ENCODE peak calls at places on chromosomes 3 and 15, in six cellular contexts. K, B, S, R, A and X are unnamed samples. For H3K4me1, the result is how much of the 10 kb centered on the place peaks cover.

GRCh38 chr3:48367201-48367600 is 4.8 kb upstream of the FBXW12 start:
- DNase-seq in K (no peak), B (no peak), S (peak), R (no peak), A (no peak), X (no peak)

GRCh38 chr3:119786409-119786808 is 4.5 kb downstream of the NR1I2 start:
- DNase-seq in K (no peak), B (no peak), S (no peak), R (no peak), A (no peak), X (no peak)

GRCh38 chr15:72206677-72207000 is 9.1 kb upstream of the GRAMD2A start:
- DNase-seq in K (no peak), B (no peak), S (no peak), R (no peak), A (no peak), X (no peak)

GRCh38 chr3:125137432-125138033 is 75.0 kb downstream of the SLC12A8 start:
- DNase-seq in K (peak), B (no peak), S (no peak), R (peak), A (peak), X (peak)

GRCh38 chr3:10753964-10754363 is 62.1 kb upstream of the SLC6A11 start:
- DNase-seq in K (peak), B (peak), S (no peak), R (peak), A (no peak), X (no peak)

GRCh38 chr3:137217733-137218132 is 259.9 kb downstream of the IL20RB start:
- DNase-seq in K (no peak), B (no peak), S (no peak), R (no peak), A (no peak), X (no peak)

GRCh38 chr15:75659141-75659771 is 11.5 kb downstream of the SNX33 start:
- DNase-seq in K (no peak), B (no peak), S (no peak), R (peak), A (no peak), X (no peak)

GRCh38 chr15:73800662-73801345 is 47.7 kb upstream of the INSYN1 start:
- DNase-seq in K (peak), B (peak), S (no peak), R (peak), A (peak), X (peak)

GRCh38 chr3:136787226-136787793 is 31.6 kb upstream of the SLC35G2 start:
- DNase-seq in K (peak), B (no peak), S (peak), R (no peak), A (no peak), X (no peak)

GRCh38 chr3:9649791-9650521 is 651 bp downstream of the MTMR14 start:
- DNase-seq in K (peak), B (no peak), S (no peak), R (no peak), A (no peak), X (no peak)

GRCh38 chr3:133448478-133449122 is 48.7 kb downstream of the BFSP2 start:
- DNase-seq in K (no peak), B (no peak), S (no peak), R (no peak), A (no peak), X (no peak)

GRCh38 chr3:197297476-197298340 is 704 bp downstream of the DLG1 start:
- DNase-seq in K (peak), B (peak), S (peak), R (peak), A (peak), X (peak)

GRCh38 chr15:70437882-70438331 is 325.5 kb downstream of the UACA start:
- DNase-seq in K (peak), B (no peak), S (no peak), R (no peak), A (no peak), X (no peak)

GRCh38 chr15:70439880-70440279 is 323.5 kb downstream of the UACA start:
- DNase-seq in K (no peak), B (no peak), S (no peak), R (no peak), A (no peak), X (no peak)

GRCh38 chr15:70439304-70439877 is 324.0 kb downstream of the UACA start:
- DNase-seq in K (no peak), B (no peak), S (no peak), R (no peak), A (no peak), X (no peak)

GRCh38 chr15:70437089-70437488 is 326.3 kb downstream of the UACA start:
- DNase-seq in K (no peak), B (no peak), S (no peak), R (no peak), A (no peak), X (no peak)

GRCh38 chr15:70438776-70439175 is 324.6 kb downstream of the UACA start:
- DNase-seq in K (no peak), B (peak), S (no peak), R (no peak), A (no peak), X (no peak)
- H3K4me1 ChIP-seq in K (under half), B (under half), S (under half), R (under half), A (under half), X (under half)

DNA sequence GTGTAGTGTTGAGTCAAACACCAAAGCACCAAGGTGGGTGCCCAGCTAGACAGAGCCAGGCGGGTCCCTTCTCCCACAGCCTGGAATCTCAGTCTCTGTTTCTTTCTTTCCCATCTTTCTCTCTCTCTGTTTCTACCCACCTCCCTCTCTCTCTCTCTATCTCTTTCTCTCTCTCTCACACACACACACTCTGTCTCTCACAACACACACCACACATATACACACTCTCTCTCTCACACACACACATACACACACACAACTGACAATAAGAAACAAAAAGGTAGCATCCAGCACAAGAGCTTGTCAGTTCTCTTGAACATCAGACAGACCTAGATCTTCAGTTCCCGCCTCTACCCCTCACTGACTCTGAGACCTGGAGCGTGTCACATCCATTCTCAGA is 2.4 kb downstream of the TMEM40 start:
- DNase-seq in K (no peak), B (no peak), S (no peak), R (no peak), A (no peak), X (peak)
- H3K4me3 ChIP-seq in K (no peak), B (no peak), S (no peak), R (no peak), A (no peak), X (no peak)

DNA sequence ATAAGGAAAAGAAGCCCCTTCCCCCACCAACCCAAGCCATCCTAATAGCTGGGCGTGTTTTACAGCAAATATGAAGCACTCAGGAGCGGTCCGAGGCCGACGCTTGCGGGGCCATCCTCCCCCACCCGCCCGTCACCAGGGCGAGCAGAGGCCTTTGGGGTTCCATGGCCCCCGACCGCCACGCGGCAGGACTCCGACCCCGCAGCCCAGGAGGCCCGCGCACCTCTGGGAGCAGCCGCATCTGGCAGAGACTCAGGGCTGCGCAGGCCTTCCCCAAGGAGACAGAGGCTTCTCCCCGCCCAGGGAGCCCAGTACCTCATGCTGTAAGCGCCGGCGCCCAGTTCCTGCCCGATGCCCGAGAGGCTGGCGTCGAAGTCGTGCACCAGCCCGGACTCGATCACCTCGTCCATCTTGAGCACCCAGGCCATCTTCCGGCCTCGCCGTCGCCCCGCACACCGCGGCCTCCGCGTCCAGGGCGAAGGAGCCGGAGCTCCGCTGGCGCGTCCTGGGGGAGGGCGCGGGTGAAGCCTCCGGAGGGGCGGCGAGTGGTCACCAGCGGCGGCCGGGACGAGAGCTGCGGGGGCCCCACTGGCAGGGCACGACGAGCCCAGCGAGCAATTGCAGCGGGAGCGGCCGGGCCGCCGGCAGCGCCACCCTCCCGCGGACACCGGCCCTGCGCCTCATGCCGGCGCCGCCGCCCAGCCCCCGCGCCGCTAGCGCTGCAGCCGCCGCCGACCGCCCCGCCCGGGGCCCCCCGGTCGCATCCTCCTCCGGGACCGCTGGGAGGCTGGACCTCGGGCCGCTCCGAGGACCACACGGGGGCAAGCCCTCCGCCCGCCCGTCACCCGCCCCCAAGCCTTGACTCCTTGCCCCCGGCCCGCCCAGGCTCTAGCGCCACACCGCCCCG is 531 bp downstream of the UBP1 start:
- DNase-seq in K (peak), B (peak), S (peak), R (no peak), A (peak), X (peak)
- H3K27ac ChIP-seq in K (peak), B (peak), S (peak), R (peak), A (peak), X (peak)

DNA sequence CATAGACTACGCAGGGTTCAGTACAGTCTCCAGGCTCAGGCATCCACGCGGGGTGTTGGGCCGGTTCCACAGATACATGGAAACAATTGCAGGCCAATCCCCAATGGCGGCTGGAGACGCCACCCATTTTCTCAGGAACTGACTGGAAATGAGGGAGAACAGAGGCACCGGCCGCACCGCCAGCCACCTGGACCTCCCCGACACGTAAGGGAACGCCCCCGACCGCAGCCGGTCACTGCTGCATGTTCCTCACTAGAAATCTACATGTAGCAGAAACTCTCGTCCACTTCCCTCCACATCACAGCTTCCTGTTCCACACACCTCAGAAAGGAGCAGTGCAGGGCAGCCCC is 29.2 kb downstream of the CYFIP1 start:
- DNase-seq in K (no peak), B (no peak), S (no peak), R (no peak), A (no peak), X (peak)
- H3K4me1 ChIP-seq in K (under half), B (half or more), S (under half), R (under half), A (half or more), X (under half)

DNA sequence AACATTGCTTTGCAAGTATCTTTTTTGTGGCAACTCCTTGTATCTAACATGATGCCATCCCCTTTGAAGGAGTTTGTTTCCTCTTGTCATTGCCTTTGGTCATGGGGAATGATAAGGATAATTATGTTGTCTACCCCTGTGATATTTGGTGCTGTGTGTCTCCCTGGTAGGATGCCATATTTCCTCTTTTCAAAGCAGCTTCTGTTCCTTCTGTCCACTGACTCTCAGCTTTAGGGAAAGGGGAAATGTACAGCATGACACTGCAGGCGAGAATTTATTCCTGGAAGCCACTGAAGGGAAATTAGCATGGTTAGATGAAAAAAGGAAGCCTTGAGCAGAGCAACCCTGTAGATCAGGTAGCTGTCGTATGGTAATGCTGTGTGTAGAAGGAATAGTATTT is 576.7 kb downstream of the CADM2 start:
- DNase-seq in K (no peak), B (no peak), S (no peak), R (no peak), A (no peak), X (no peak)
- H3K4me3 ChIP-seq in K (no peak), B (no peak), S (no peak), R (no peak), A (no peak), X (no peak)